ENCODE peak calls at places on chromosomes 1 and 21, in ten cellular contexts. X is upper lobe of right lung; O is GM23338; R is GM23248; F is IMR-90; S is OCI-LY7; E is gastrocnemius medialis; W is CD4-positive, alpha-beta memory T cell; Y is heart right ventricle; D is breast epithelium. B is an unnamed sample. For H3K36me3, the result is how much of the 10 kb centered on the place peaks cover.

GRCh38 chr1:201660931-201661822 is 122.2 kb downstream of the NAV1 start:
- DNase-seq in X (no peak), O (no peak), R (peak), F (peak), S (no peak), E (no peak), W (no peak), Y (no peak), D (no peak), B (no peak)

GRCh38 chr1:232669981-232670763 is 40.2 kb upstream of the SIPA1L2 start:
- DNase-seq in X (no peak), O (no peak), R (no peak), F (peak), S (no peak), E (no peak), W (no peak), Y (no peak), D (no peak), B (no peak)

GRCh38 chr1:65527672-65528071 is 107.2 kb downstream of the LEPR start:
- DNase-seq in X (no peak), O (no peak), R (peak), F (no peak), S (no peak), E (no peak), W (no peak), Y (no peak), D (no peak), B (no peak)

GRCh38 chr21:41733951-41734689 is 32.7 kb downstream of the RIPK4 start:
- DNase-seq in X (no peak), O (no peak), R (no peak), F (no peak), S (no peak), E (no peak), W (no peak), Y (no peak), D (no peak), B (no peak)

GRCh38 chr21:44462090-44462833 is 7.0 kb downstream of the LRRC3 start:
- DNase-seq in X (no peak), O (no peak), R (no peak), F (no peak), S (no peak), E (no peak), W (no peak), Y (no peak), D (no peak), B (no peak)

GRCh38 chr1:155981266-155982088 is 3.1 kb upstream of the ARHGEF2 start:
- DNase-seq in X (no peak), O (no peak), R (peak), F (peak), S (peak), E (no peak), W (peak), Y (no peak), D (no peak), B (no peak)

GRCh38 chr1:203046984-203047630 is 20.8 kb downstream of the PPFIA4 start:
- DNase-seq in X (no peak), O (no peak), R (peak), F (peak), S (no peak), E (no peak), W (no peak), Y (no peak), D (no peak), B (no peak)

GRCh38 chr1:53532912-53533311 is 73.7 kb downstream of the DMRTB1 start:
- DNase-seq in X (no peak), O (no peak), R (no peak), F (no peak), S (no peak), E (no peak), W (no peak), Y (no peak), D (no peak), B (no peak)

GRCh38 chr1:6743189-6744101 is 41.8 kb upstream of the CAMTA1 start:
- DNase-seq in X (peak), O (peak), R (peak), F (peak), S (no peak), E (peak), W (peak), Y (peak), D (peak), B (peak)

GRCh38 chr1:9465640-9466039 is 73.6 kb upstream of the SLC25A33 start:
- DNase-seq in X (no peak), O (no peak), R (no peak), F (no peak), S (no peak), E (no peak), W (no peak), Y (no peak), D (no peak), B (no peak)

GRCh38 chr1:10761503-10762152 is 34.8 kb downstream of the CASZ1 start:
- DNase-seq in X (peak), O (peak), R (peak), F (no peak), S (peak), E (no peak), W (peak), Y (no peak), D (peak), B (no peak)

GRCh38 chr1:89285715-89286380 is 13.2 kb upstream of the GBP5 start:
- DNase-seq in X (no peak), O (no peak), R (no peak), F (no peak), S (no peak), E (no peak), W (peak), Y (no peak), D (no peak), B (no peak)

GRCh38 chr1:208497866-208498541 is 253.8 kb upstream of the PLXNA2 start:
- DNase-seq in X (no peak), O (no peak), R (no peak), F (no peak), S (no peak), E (no peak), W (no peak), Y (no peak), D (no peak), B (peak)

GRCh38 chr1:201559679-201560162 is 20.8 kb downstream of the NAV1 start:
- DNase-seq in X (peak), O (peak), R (peak), F (peak), S (peak), E (peak), W (peak), Y (peak), D (peak), B (peak)

GRCh38 chr1:7110306-7110705 is 325.1 kb downstream of the CAMTA1 start:
- DNase-seq in X (no peak), O (no peak), R (peak), F (peak), S (no peak), E (no peak), W (no peak), Y (no peak), D (no peak), B (no peak)

GRCh38 chr1:15501208-15502032 is 22.6 kb downstream of the CASP9 start:
- DNase-seq in X (peak), O (peak), R (peak), F (peak), S (peak), E (no peak), W (peak), Y (peak), D (no peak), B (peak)

GRCh38 chr1:78375996-78376395 is 114.8 kb upstream of the PTGFR start:
- DNase-seq in X (no peak), O (no peak), R (peak), F (peak), S (no peak), E (no peak), W (no peak), Y (no peak), D (no peak), B (no peak)

GRCh38 chr1:107652976-107653375 is 312.0 kb downstream of the VAV3 start:
- DNase-seq in X (no peak), O (no peak), R (peak), F (no peak), S (no peak), E (no peak), W (no peak), Y (no peak), D (no peak), B (no peak)

GRCh38 chr1:175097361-175097760 is 29.7 kb downstream of the TNN start:
- DNase-seq in X (no peak), O (no peak), R (no peak), F (no peak), S (no peak), E (no peak), W (no peak), Y (no peak), D (no peak), B (no peak)

GRCh38 chr1:35637401-35637809 is 3.9 kb downstream of the PSMB2 start:
- DNase-seq in X (no peak), O (peak), R (peak), F (peak), S (peak), E (no peak), W (peak), Y (no peak), D (no peak), B (peak)

GRCh38 chr1:191831572-191831971 is 326.7 kb upstream of the RGS18 start:
- DNase-seq in X (no peak), O (peak), R (no peak), F (no peak), S (peak), E (no peak), W (no peak), Y (no peak), D (no peak), B (no peak)

GRCh38 chr1:116531917-116532316 is 38.9 kb downstream of the CD58 start:
- DNase-seq in X (no peak), O (peak), R (no peak), F (no peak), S (no peak), E (no peak), W (no peak), Y (no peak), D (no peak), B (no peak)

GRCh38 chr21:16590658-16591057 is 860.9 kb downstream of the USP25 start:
- DNase-seq in X (no peak), O (no peak), R (no peak), F (no peak), S (no peak), E (no peak), W (no peak), Y (no peak), D (no peak), B (no peak)

GRCh38 chr1:62436039-62436465 is 797 bp upstream of the USP1 start:
- DNase-seq in X (peak), O (no peak), R (peak), F (no peak), S (no peak), E (no peak), W (peak), Y (no peak), D (no peak), B (no peak)

GRCh38 chr1:208083715-208084085 is 160.5 kb downstream of the PLXNA2 start:
- DNase-seq in X (no peak), O (peak), R (no peak), F (no peak), S (no peak), E (no peak), W (no peak), Y (no peak), D (no peak), B (no peak)

GRCh38 chr1:153506831-153507413 is 28.9 kb downstream of the S100A6 start:
- DNase-seq in X (peak), O (no peak), R (peak), F (peak), S (no peak), E (peak), W (no peak), Y (peak), D (peak), B (peak)

GRCh38 chr1:50420283-50420682 is 3.0 kb downstream of the DMRTA2 start:
- DNase-seq in X (no peak), O (peak), R (no peak), F (no peak), S (no peak), E (no peak), W (no peak), Y (no peak), D (no peak), B (no peak)

GRCh38 chr1:157088607-157089006 is 11.0 kb downstream of the ETV3L start:
- DNase-seq in X (no peak), O (no peak), R (no peak), F (no peak), S (no peak), E (no peak), W (no peak), Y (no peak), D (no peak), B (no peak)

GRCh38 chr1:246728311-246728710 is 4.1 kb downstream of the SCCPDH start:
- DNase-seq in X (no peak), O (no peak), R (no peak), F (peak), S (no peak), E (no peak), W (no peak), Y (no peak), D (no peak), B (no peak)

GRCh38 chr1:114468047-114468446 is 43.0 kb downstream of the TRIM33 start:
- DNase-seq in X (no peak), O (no peak), R (no peak), F (no peak), S (peak), E (no peak), W (no peak), Y (no peak), D (no peak), B (no peak)

GRCh38 chr1:24909388-24909898 is 20.6 kb downstream of the RUNX3 start:
- DNase-seq in X (peak), O (peak), R (peak), F (peak), S (no peak), E (no peak), W (no peak), Y (peak), D (no peak), B (no peak)

GRCh38 chr1:39940253-39940652 is 14.7 kb upstream of the MFSD2A start:
- DNase-seq in X (no peak), O (no peak), R (no peak), F (no peak), S (no peak), E (no peak), W (no peak), Y (no peak), D (no peak), B (no peak)

GRCh38 chr1:2136386-2136821 is 58.2 kb downstream of the FAAP20 start:
- DNase-seq in X (peak), O (no peak), R (no peak), F (no peak), S (no peak), E (no peak), W (no peak), Y (no peak), D (no peak), B (no peak)

GRCh38 chr1:2136836-2137235 is 57.7 kb downstream of the FAAP20 start:
- DNase-seq in X (no peak), O (no peak), R (no peak), F (no peak), S (no peak), E (no peak), W (no peak), Y (no peak), D (no peak), B (no peak)

GRCh38 chr1:2135425-2135824 is 59.1 kb downstream of the FAAP20 start:
- DNase-seq in X (peak), O (no peak), R (peak), F (peak), S (no peak), E (no peak), W (no peak), Y (peak), D (peak), B (peak)

GRCh38 chr1:2135866-2136265 is 58.7 kb downstream of the FAAP20 start:
- DNase-seq in X (peak), O (no peak), R (no peak), F (no peak), S (no peak), E (no peak), W (no peak), Y (no peak), D (no peak), B (no peak)

GRCh38 chr1:2137257-2138121 is 57.1 kb downstream of the FAAP20 start:
- DNase-seq in X (peak), O (no peak), R (no peak), F (no peak), S (no peak), E (no peak), W (no peak), Y (no peak), D (no peak), B (no peak)
- H3K27ac ChIP-seq in X (peak), O (no peak), R (no peak), F (no peak), S (no peak), E (no peak), W (no peak), Y (no peak), D (no peak), B (no peak)

GRCh38 chr1:160763993-160764392 is 24.9 kb downstream of the SLAMF7 start:
- DNase-seq in X (no peak), O (no peak), R (no peak), F (no peak), S (no peak), E (no peak), W (no peak), Y (no peak), D (no peak), B (no peak)
- H3K36me3 ChIP-seq in X (under half), O (under half), R (under half), F (under half), S (under half), E (under half), W (under half), Y (under half), D (under half), B (under half)

GRCh38 chr1:240508950-240509349 is 103.0 kb downstream of the GREM2 start:
- DNase-seq in X (no peak), O (no peak), R (peak), F (peak), S (no peak), E (no peak), W (no peak), Y (no peak), D (no peak), B (no peak)
- H3K27ac ChIP-seq in X (no peak), O (no peak), R (no peak), F (no peak), S (no peak), E (no peak), W (no peak), Y (no peak), D (no peak), B (no peak)

DNA sequence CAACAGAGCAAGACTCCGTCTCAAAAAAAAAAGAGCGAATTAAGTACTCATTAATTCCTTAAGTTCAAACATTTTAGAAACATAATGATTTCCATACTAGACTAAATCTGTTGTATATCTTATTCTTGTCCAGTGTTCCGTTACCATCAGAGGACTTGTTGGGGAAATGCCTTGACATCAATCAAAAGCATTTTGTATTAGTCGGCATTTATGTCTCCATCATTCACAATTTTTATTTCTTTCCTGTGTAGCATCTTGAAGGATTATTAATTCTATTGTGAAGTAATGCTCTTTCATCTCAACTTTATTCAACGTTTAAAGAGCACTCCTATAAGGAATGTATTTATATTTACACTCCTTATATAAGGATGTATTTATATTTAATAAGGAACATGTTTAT is 82.9 kb upstream of the QSOX1 start:
- DNase-seq in X (no peak), O (no peak), R (no peak), F (no peak), S (no peak), E (no peak), W (no peak), Y (no peak), D (no peak), B (no peak)
- H3K36me3 ChIP-seq in X (half or more), O (under half), R (half or more), F (under half), S (half or more), E (under half), W (under half), Y (half or more), D (under half), B (half or more)

GRCh38 chr1:186564558-186564957 is 103.6 kb upstream of the PDC start:
- DNase-seq in X (no peak), O (no peak), R (no peak), F (peak), S (no peak), E (no peak), W (no peak), Y (no peak), D (no peak), B (no peak)
- H3K27ac ChIP-seq in X (no peak), O (no peak), R (no peak), F (no peak), S (no peak), E (no peak), W (no peak), Y (no peak), D (no peak), B (no peak)

GRCh38 chr1:225877570-225877969 is 4.6 kb downstream of the TMEM63A start:
- DNase-seq in X (peak), O (peak), R (peak), F (peak), S (peak), E (peak), W (no peak), Y (peak), D (peak), B (no peak)
- H3K36me3 ChIP-seq in X (under half), O (under half), R (under half), F (under half), S (under half), E (under half), W (half or more), Y (half or more), D (under half), B (half or more)

GRCh38 chr1:67214420-67215174 is 48.3 kb downstream of the IL23R start:
- DNase-seq in X (no peak), O (peak), R (peak), F (peak), S (peak), E (no peak), W (peak), Y (no peak), D (no peak), B (no peak)

GRCh38 chr1:67213948-67214347 is 47.7 kb downstream of the IL23R start:
- DNase-seq in X (no peak), O (no peak), R (no peak), F (no peak), S (no peak), E (no peak), W (no peak), Y (no peak), D (no peak), B (no peak)

GRCh38 chr1:67208217-67208616 is 42.0 kb downstream of the IL23R start:
- DNase-seq in X (no peak), O (no peak), R (no peak), F (no peak), S (no peak), E (no peak), W (no peak), Y (no peak), D (no peak), B (no peak)

GRCh38 chr1:67211589-67212563 is 45.6 kb downstream of the IL23R start:
- DNase-seq in X (no peak), O (peak), R (peak), F (peak), S (peak), E (no peak), W (peak), Y (peak), D (no peak), B (no peak)

DNA sequence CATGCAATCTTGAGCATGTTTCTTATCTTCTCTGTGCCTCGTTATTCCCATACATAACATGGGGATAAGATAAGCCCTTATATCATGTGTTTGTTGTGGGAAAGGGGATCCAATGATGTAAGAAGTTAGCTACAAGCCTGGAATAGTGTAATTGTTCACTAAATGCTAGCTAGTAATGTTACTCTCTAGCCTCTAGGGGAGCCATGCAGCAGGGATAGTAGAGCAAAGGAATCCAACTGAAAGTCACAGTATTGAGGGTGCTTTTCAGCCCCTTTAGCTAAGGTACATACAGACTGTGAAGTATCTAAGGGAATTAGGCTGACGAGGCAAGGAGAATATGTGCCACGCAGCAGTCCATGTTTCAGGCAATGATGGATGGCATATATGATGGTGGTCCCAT is 46.9 kb downstream of the IL23R start:
- DNase-seq in X (no peak), O (peak), R (peak), F (peak), S (peak), E (no peak), W (no peak), Y (no peak), D (no peak), B (no peak)
- H3K27ac ChIP-seq in X (no peak), O (no peak), R (no peak), F (no peak), S (no peak), E (no peak), W (no peak), Y (no peak), D (no peak), B (no peak)